ENCODE peak calls at places on chromosomes 11 and 22, in four cellular contexts. One of them, this sample, is unnamed.
A peak's percentile ranks its signal among the peaks of the same experiment; 100 is the strongest.

GRCh38 chr11:4543561-4543960 is 1.4 kb upstream of the OR52M1 start:
- DNase-seq in IMR-90: no peak
- DNase-seq in sigmoid colon: no peak
- DNase-seq in activated B cell treated with CpG ODN at 0.5 μM for 24 hours: no peak
- DNase-seq in this sample: no peak

GRCh38 chr11:66912963-66913362 is 45.2 kb downstream of the PC start:
- DNase-seq in IMR-90: no peak
- DNase-seq in sigmoid colon: no peak
- DNase-seq in activated B cell treated with CpG ODN at 0.5 μM for 24 hours: no peak
- DNase-seq in this sample: no peak

GRCh38 chr11:24496728-24497396 is at the start of gene LUZP2:
- DNase-seq in activated B cell treated with CpG ODN at 0.5 μM for 24 hours: no peak
- DNase-seq in IMR-90: peak; percentile 51
- DNase-seq in sigmoid colon: no peak
- DNase-seq in this sample: peak; percentile 13

GRCh38 chr11:80441821-80442220 is 1001.0 kb upstream of the TENM4 start:
- DNase-seq in sigmoid colon: no peak
- DNase-seq in activated B cell treated with CpG ODN at 0.5 μM for 24 hours: no peak
- DNase-seq in IMR-90: peak; percentile 5
- DNase-seq in this sample: no peak

GRCh38 chr11:27075192-27075591 is 34.6 kb downstream of the BBOX1 start:
- DNase-seq in IMR-90: peak; percentile 82
- DNase-seq in activated B cell treated with CpG ODN at 0.5 μM for 24 hours: no peak
- DNase-seq in sigmoid colon: no peak
- DNase-seq in this sample: peak; percentile 30

GRCh38 chr22:21612858-21613257 is 17.0 kb downstream of the YDJC start:
- DNase-seq in IMR-90: no peak
- DNase-seq in activated B cell treated with CpG ODN at 0.5 μM for 24 hours: no peak
- DNase-seq in sigmoid colon: no peak
- DNase-seq in this sample: no peak

GRCh38 chr11:103844327-103845215 is 191.9 kb upstream of the DDI1 start:
- DNase-seq in sigmoid colon: no peak
- DNase-seq in IMR-90: no peak
- DNase-seq in activated B cell treated with CpG ODN at 0.5 μM for 24 hours: no peak
- DNase-seq in this sample: no peak

GRCh38 chr11:45233804-45234170 is 52.4 kb downstream of the SYT13 start:
- DNase-seq in activated B cell treated with CpG ODN at 0.5 μM for 24 hours: no peak
- DNase-seq in sigmoid colon: peak; percentile 55
- DNase-seq in IMR-90: no peak
- DNase-seq in this sample: no peak

GRCh38 chr11:61091373-61092279 is 10.7 kb upstream of the CD5 start:
- DNase-seq in sigmoid colon: no peak
- DNase-seq in IMR-90: peak; percentile 12
- DNase-seq in activated B cell treated with CpG ODN at 0.5 μM for 24 hours: no peak
- DNase-seq in this sample: peak; percentile 3

GRCh38 chr22:25172153-25172552 is 27.5 kb upstream of the CRYBB3 start:
- DNase-seq in sigmoid colon: no peak
- DNase-seq in activated B cell treated with CpG ODN at 0.5 μM for 24 hours: no peak
- DNase-seq in IMR-90: no peak
- DNase-seq in this sample: no peak

GRCh38 chr22:40383905-40384304 is 13.5 kb downstream of the SGSM3 start:
- DNase-seq in IMR-90: peak; percentile 75
- DNase-seq in activated B cell treated with CpG ODN at 0.5 μM for 24 hours: no peak
- DNase-seq in sigmoid colon: no peak
- DNase-seq in this sample: peak; percentile 67

GRCh38 chr11:10580625-10581024 is 12.2 kb upstream of the LYVE1 start:
- DNase-seq in activated B cell treated with CpG ODN at 0.5 μM for 24 hours: no peak
- DNase-seq in IMR-90: peak; percentile 43
- DNase-seq in sigmoid colon: no peak
- DNase-seq in this sample: no peak

GRCh38 chr11:113289341-113290187 is 24.8 kb upstream of the TTC12 start:
- DNase-seq in IMR-90: peak; percentile 38
- DNase-seq in sigmoid colon: peak; percentile 80
- DNase-seq in activated B cell treated with CpG ODN at 0.5 μM for 24 hours: peak; percentile 66
- DNase-seq in this sample: peak; percentile 54

GRCh38 chr11:30935861-30936260 is 349.7 kb upstream of the MPPED2 start:
- DNase-seq in IMR-90: peak; percentile 19
- DNase-seq in sigmoid colon: no peak
- DNase-seq in activated B cell treated with CpG ODN at 0.5 μM for 24 hours: no peak
- DNase-seq in this sample: peak; percentile 37

GRCh38 chr11:67240575-67241389 is 25.5 kb upstream of the GRK2 start:
- DNase-seq in IMR-90: peak; percentile 75
- DNase-seq in activated B cell treated with CpG ODN at 0.5 μM for 24 hours: peak; percentile 57
- DNase-seq in sigmoid colon: peak; percentile 81
- DNase-seq in this sample: peak; percentile 76

GRCh38 chr11:15750535-15751297 is 605.6 kb downstream of the SOX6 start:
- DNase-seq in IMR-90: no peak
- DNase-seq in activated B cell treated with CpG ODN at 0.5 μM for 24 hours: no peak
- DNase-seq in sigmoid colon: no peak
- DNase-seq in this sample: no peak

GRCh38 chr11:114284021-114284420 is 12.2 kb upstream of the NNMT start:
- DNase-seq in activated B cell treated with CpG ODN at 0.5 μM for 24 hours: no peak
- DNase-seq in IMR-90: no peak
- DNase-seq in sigmoid colon: no peak
- DNase-seq in this sample: peak; percentile 23

GRCh38 chr11:12150831-12151382 is 40.5 kb downstream of the MICAL2 start:
- DNase-seq in IMR-90: peak; percentile 93
- DNase-seq in sigmoid colon: no peak
- DNase-seq in activated B cell treated with CpG ODN at 0.5 μM for 24 hours: no peak
- DNase-seq in this sample: peak; percentile 38

GRCh38 chr11:2837096-2837601 is 48.4 kb downstream of the CDKN1C start:
- DNase-seq in IMR-90: peak; percentile 11
- DNase-seq in activated B cell treated with CpG ODN at 0.5 μM for 24 hours: no peak
- DNase-seq in sigmoid colon: peak; percentile 93
- DNase-seq in this sample: peak; percentile 50
- TF ChIP-seq CTCF in IMR-90: peak; percentile 23
- TF ChIP-seq CTCF in activated B cell treated with CpG ODN at 0.5 μM for 24 hours: no peak
- TF ChIP-seq CTCF in sigmoid colon: peak; percentile 48
- TF ChIP-seq CTCF in this sample: peak; percentile 53

GRCh38 chr11:102518296-102519094 is 12.1 kb downstream of the MMP7 start:
- DNase-seq in IMR-90: no peak
- DNase-seq in sigmoid colon: no peak
- DNase-seq in activated B cell treated with CpG ODN at 0.5 μM for 24 hours: no peak
- DNase-seq in this sample: peak; percentile 12
- TF ChIP-seq CTCF in IMR-90: peak; percentile 5
- TF ChIP-seq CTCF in sigmoid colon: no peak
- TF ChIP-seq CTCF in activated B cell treated with CpG ODN at 0.5 μM for 24 hours: no peak
- TF ChIP-seq CTCF in this sample: no peak

GRCh38 chr22:43297246-43298061 is 45.7 kb downstream of the SCUBE1 start:
- DNase-seq in sigmoid colon: peak; percentile 74
- DNase-seq in activated B cell treated with CpG ODN at 0.5 μM for 24 hours: no peak
- DNase-seq in IMR-90: no peak
- DNase-seq in this sample: no peak
- TF ChIP-seq CTCF in sigmoid colon: no peak
- TF ChIP-seq CTCF in activated B cell treated with CpG ODN at 0.5 μM for 24 hours: no peak
- TF ChIP-seq CTCF in IMR-90: no peak
- TF ChIP-seq CTCF in this sample: no peak

DNA sequence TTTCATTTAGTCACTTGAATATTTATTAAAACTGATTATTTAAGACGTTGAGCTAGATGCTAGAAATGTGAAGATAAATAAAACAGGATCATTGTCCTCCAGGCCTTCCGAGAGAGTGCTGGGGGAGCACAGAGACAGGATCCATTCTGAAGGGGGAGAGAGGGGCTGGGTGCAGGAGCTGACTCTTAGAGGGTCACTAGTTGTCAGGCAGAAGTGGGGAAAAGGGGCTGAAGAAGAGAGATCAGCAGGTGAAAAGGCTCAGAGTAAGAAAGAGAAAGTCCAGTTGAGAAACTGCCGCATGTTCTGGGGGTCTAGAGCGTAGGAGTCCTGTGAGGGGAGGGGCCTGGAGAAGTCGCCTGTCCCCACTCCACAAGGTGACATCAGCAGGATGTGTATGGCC is 206.2 kb upstream of the SNX19 start:
- DNase-seq in activated B cell treated with CpG ODN at 0.5 μM for 24 hours: no peak
- DNase-seq in IMR-90: no peak
- DNase-seq in sigmoid colon: no peak
- DNase-seq in this sample: no peak
- TF ChIP-seq CTCF in activated B cell treated with CpG ODN at 0.5 μM for 24 hours: no peak
- TF ChIP-seq CTCF in IMR-90: no peak
- TF ChIP-seq CTCF in sigmoid colon: no peak
- TF ChIP-seq CTCF in this sample: no peak

GRCh38 chr11:126862664-126863247 is 137.8 kb downstream of the KIRREL3 start:
- DNase-seq in IMR-90: no peak
- DNase-seq in sigmoid colon: no peak
- DNase-seq in activated B cell treated with CpG ODN at 0.5 μM for 24 hours: no peak
- DNase-seq in this sample: no peak
- TF ChIP-seq CTCF in IMR-90: no peak
- TF ChIP-seq CTCF in sigmoid colon: no peak
- TF ChIP-seq CTCF in activated B cell treated with CpG ODN at 0.5 μM for 24 hours: no peak
- TF ChIP-seq CTCF in this sample: no peak

GRCh38 chr11:68865241-68865640 is 23.5 kb upstream of the CPT1A start:
- DNase-seq in activated B cell treated with CpG ODN at 0.5 μM for 24 hours: no peak
- DNase-seq in IMR-90: no peak
- DNase-seq in sigmoid colon: no peak
- DNase-seq in this sample: no peak

GRCh38 chr11:68872216-68873003 is 30.7 kb upstream of the CPT1A start:
- DNase-seq in activated B cell treated with CpG ODN at 0.5 μM for 24 hours: no peak
- DNase-seq in sigmoid colon: no peak
- DNase-seq in IMR-90: peak; percentile 78
- DNase-seq in this sample: peak; percentile 60

GRCh38 chr11:68868221-68868620 is 26.5 kb upstream of the CPT1A start:
- DNase-seq in activated B cell treated with CpG ODN at 0.5 μM for 24 hours: no peak
- DNase-seq in sigmoid colon: no peak
- DNase-seq in IMR-90: no peak
- DNase-seq in this sample: no peak

GRCh38 chr11:68867067-68867466 is 25.4 kb upstream of the CPT1A start:
- DNase-seq in activated B cell treated with CpG ODN at 0.5 μM for 24 hours: no peak
- DNase-seq in IMR-90: no peak
- DNase-seq in sigmoid colon: no peak
- DNase-seq in this sample: no peak

DNA sequence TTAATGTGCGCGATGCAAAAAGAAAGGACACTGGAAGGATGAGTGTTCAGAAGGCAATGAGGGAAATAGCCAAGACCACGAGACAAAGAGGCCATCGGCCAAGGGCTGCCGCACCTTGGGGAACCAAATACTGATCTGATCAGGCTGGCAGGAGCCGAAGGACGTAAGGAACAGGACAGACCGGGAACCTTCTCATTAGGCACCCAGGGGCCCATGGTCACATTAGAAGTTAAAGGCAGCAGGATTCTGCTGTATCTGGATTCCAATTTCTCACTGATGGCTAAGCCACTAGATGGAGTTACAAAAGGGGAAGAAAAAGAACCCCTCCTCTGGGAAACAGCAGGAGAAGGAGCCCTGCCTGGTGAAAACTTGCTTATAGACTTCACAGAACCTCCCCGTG is 28.8 kb upstream of the CPT1A start:
- DNase-seq in activated B cell treated with CpG ODN at 0.5 μM for 24 hours: no peak
- DNase-seq in IMR-90: no peak
- DNase-seq in sigmoid colon: no peak
- DNase-seq in this sample: peak; percentile 40
- TF ChIP-seq CTCF in activated B cell treated with CpG ODN at 0.5 μM for 24 hours: no peak
- TF ChIP-seq CTCF in IMR-90: no peak
- TF ChIP-seq CTCF in sigmoid colon: no peak
- TF ChIP-seq CTCF in this sample: peak; percentile 32

DNA sequence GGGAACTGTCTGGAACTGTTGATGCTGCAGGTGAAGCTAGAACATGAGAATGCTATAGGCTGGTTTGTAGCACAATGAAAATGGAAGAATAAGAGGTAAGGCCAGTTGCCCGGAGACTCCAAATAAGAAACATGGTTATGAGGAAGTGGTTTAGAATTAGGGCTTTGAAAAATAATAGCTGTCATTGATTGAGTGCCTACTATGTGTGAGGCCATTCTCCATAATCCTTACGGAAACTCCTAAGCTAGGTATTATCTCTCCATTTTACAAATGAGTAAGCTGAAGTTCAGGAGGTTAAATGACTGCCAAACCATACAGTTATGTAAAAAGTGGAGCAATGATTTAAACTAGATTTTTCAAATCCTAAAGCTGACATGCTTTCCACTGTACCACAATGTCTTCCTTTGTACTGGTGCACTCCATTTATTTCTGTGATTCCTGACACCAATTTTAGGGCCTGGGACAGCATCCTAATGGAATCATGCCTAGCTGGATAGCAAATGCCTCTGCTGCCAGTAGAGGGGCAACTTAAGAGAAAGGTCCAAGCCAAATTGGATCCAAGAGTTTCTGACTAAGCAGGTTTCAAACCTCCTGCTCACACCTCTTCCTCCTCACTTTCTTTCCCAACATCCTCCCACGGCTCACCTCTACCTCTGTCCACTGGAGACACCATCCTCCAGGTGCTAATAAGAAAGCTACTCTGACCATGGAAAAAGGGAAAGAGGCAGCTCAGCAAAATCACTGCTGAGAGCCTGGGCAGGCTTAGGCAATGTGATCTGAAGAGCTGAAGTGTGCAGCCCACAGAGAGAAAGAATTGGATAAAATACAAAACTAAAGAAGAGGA is 46.9 kb upstream of the PICALM start:
- DNase-seq in activated B cell treated with CpG ODN at 0.5 μM for 24 hours: no peak
- DNase-seq in sigmoid colon: no peak
- DNase-seq in IMR-90: peak; percentile 62
- DNase-seq in this sample: peak; percentile 39
- TF ChIP-seq CTCF in activated B cell treated with CpG ODN at 0.5 μM for 24 hours: no peak
- TF ChIP-seq CTCF in sigmoid colon: no peak
- TF ChIP-seq CTCF in IMR-90: no peak
- TF ChIP-seq CTCF in this sample: peak; percentile 23

DNA sequence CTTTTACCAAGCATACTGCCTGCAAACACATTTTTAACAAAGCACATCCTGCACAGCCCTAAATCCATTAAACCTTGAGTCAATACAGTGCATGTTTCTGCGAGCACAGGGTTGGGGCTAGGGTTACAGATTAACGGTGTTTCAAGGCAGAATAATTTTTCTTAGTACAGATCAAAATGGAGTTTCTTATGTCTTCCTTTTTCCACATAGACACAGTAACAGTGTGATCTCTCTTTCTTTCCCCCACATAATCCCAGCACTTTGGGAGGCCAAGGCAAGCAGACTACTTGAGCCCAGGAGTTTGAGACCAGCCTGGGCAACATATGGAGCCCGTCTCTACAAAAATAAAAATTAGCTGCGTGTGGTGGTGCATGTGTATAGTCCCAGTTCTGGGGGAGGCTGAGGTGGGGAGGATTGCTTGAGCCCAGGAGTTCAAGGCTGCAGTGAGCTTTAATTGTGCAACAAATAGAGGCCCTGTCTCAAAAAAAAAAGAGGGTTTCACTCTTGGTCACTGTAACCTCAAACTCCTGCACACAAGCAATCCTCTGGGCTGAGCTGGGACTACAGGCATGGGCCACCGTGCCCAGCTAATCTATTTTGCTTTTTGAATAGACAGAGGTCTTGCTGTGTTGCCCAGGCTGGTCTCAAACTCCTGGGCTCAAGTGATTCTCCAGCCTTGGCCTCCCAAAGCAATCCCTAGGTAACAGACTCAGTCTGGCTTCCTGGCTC is 19.7 kb upstream of the SLC3A2 start:
- DNase-seq in sigmoid colon: no peak
- DNase-seq in activated B cell treated with CpG ODN at 0.5 μM for 24 hours: no peak
- DNase-seq in IMR-90: no peak
- DNase-seq in this sample: no peak
- TF ChIP-seq CTCF in sigmoid colon: no peak
- TF ChIP-seq CTCF in activated B cell treated with CpG ODN at 0.5 μM for 24 hours: no peak
- TF ChIP-seq CTCF in IMR-90: no peak
- TF ChIP-seq CTCF in this sample: no peak

This sample was measured in fibroblast of the aortic adventitia.